ENCODE peak calls at places on chromosomes 13 and 19, in nine cellular contexts. One of them, this sample, is unnamed.

GRCh38 chr13:42649761-42650289 is 75.9 kb downstream of the TNFSF11 start:
- DNase-seq in mucosa of descending colon: no peak
- DNase-seq in tibial artery: no peak
- DNase-seq in CD4-positive, alpha-beta T cell: no peak
- DNase-seq in progenitor cell of endocrine pancreas: no peak
- DNase-seq in adrenal gland: no peak
- DNase-seq in cardiac fibroblast: no peak
- DNase-seq in omental fat pad: no peak
- DNase-seq in AG09319: no peak
- DNase-seq in this sample: no peak

GRCh38 chr13:112873851-112874750 is 94.9 kb upstream of the MCF2L start:
- DNase-seq in CD4-positive, alpha-beta T cell: peak
- DNase-seq in adrenal gland: peak
- DNase-seq in progenitor cell of endocrine pancreas: peak
- DNase-seq in cardiac fibroblast: peak
- DNase-seq in tibial artery: peak
- DNase-seq in omental fat pad: peak
- DNase-seq in mucosa of descending colon: peak
- DNase-seq in AG09319: peak
- DNase-seq in this sample: peak

GRCh38 chr13:110652231-110652730 is 36.9 kb downstream of the NAXD start:
- DNase-seq in omental fat pad: no peak
- DNase-seq in CD4-positive, alpha-beta T cell: no peak
- DNase-seq in AG09319: no peak
- DNase-seq in adrenal gland: no peak
- DNase-seq in tibial artery: no peak
- DNase-seq in mucosa of descending colon: no peak
- DNase-seq in progenitor cell of endocrine pancreas: no peak
- DNase-seq in cardiac fibroblast: no peak
- DNase-seq in this sample: no peak

GRCh38 chr19:53959176-53959757 is 3.5 kb upstream of the CACNG8 start:
- DNase-seq in omental fat pad: no peak
- DNase-seq in adrenal gland: no peak
- DNase-seq in cardiac fibroblast: no peak
- DNase-seq in AG09319: no peak
- DNase-seq in CD4-positive, alpha-beta T cell: no peak
- DNase-seq in tibial artery: no peak
- DNase-seq in mucosa of descending colon: no peak
- DNase-seq in progenitor cell of endocrine pancreas: no peak
- DNase-seq in this sample: no peak

GRCh38 chr19:50969413-50969760 is at the start of gene KLK6:
- DNase-seq in cardiac fibroblast: no peak
- DNase-seq in adrenal gland: no peak
- DNase-seq in CD4-positive, alpha-beta T cell: no peak
- DNase-seq in progenitor cell of endocrine pancreas: no peak
- DNase-seq in AG09319: no peak
- DNase-seq in tibial artery: no peak
- DNase-seq in mucosa of descending colon: no peak
- DNase-seq in omental fat pad: no peak
- DNase-seq in this sample: no peak

GRCh38 chr13:113017506-113018215 is 48.6 kb downstream of the MCF2L start:
- DNase-seq in cardiac fibroblast: no peak
- DNase-seq in mucosa of descending colon: no peak
- DNase-seq in omental fat pad: no peak
- DNase-seq in CD4-positive, alpha-beta T cell: no peak
- DNase-seq in progenitor cell of endocrine pancreas: no peak
- DNase-seq in AG09319: no peak
- DNase-seq in adrenal gland: no peak
- DNase-seq in tibial artery: no peak
- DNase-seq in this sample: no peak

GRCh38 chr19:45297674-45298073 is 25.0 kb downstream of the CKM start:
- DNase-seq in CD4-positive, alpha-beta T cell: no peak
- DNase-seq in tibial artery: no peak
- DNase-seq in progenitor cell of endocrine pancreas: no peak
- DNase-seq in adrenal gland: no peak
- DNase-seq in cardiac fibroblast: no peak
- DNase-seq in AG09319: no peak
- DNase-seq in mucosa of descending colon: no peak
- DNase-seq in omental fat pad: no peak
- DNase-seq in this sample: no peak

GRCh38 chr19:41795031-41795461 is 1.3 kb upstream of the CEACAM3 start:
- DNase-seq in cardiac fibroblast: peak
- DNase-seq in omental fat pad: no peak
- DNase-seq in progenitor cell of endocrine pancreas: peak
- DNase-seq in CD4-positive, alpha-beta T cell: peak
- DNase-seq in tibial artery: peak
- DNase-seq in mucosa of descending colon: peak
- DNase-seq in adrenal gland: no peak
- DNase-seq in AG09319: no peak
- DNase-seq in this sample: peak

GRCh38 chr19:46210634-46211033 is 18.9 kb upstream of the IGFL1 start:
- DNase-seq in mucosa of descending colon: no peak
- DNase-seq in omental fat pad: no peak
- DNase-seq in adrenal gland: no peak
- DNase-seq in CD4-positive, alpha-beta T cell: no peak
- DNase-seq in tibial artery: no peak
- DNase-seq in progenitor cell of endocrine pancreas: no peak
- DNase-seq in cardiac fibroblast: no peak
- DNase-seq in AG09319: no peak
- DNase-seq in this sample: no peak

GRCh38 chr13:47459512-47459911 is 541.6 kb downstream of the SUCLA2 start:
- DNase-seq in adrenal gland: no peak
- DNase-seq in tibial artery: no peak
- DNase-seq in progenitor cell of endocrine pancreas: no peak
- DNase-seq in AG09319: no peak
- DNase-seq in CD4-positive, alpha-beta T cell: no peak
- DNase-seq in mucosa of descending colon: no peak
- DNase-seq in omental fat pad: no peak
- DNase-seq in cardiac fibroblast: peak
- DNase-seq in this sample: no peak

GRCh38 chr19:54518844-54519243 is 16.2 kb downstream of the LAIR2 start:
- DNase-seq in tibial artery: no peak
- DNase-seq in progenitor cell of endocrine pancreas: no peak
- DNase-seq in adrenal gland: no peak
- DNase-seq in omental fat pad: no peak
- DNase-seq in cardiac fibroblast: peak
- DNase-seq in AG09319: no peak
- DNase-seq in CD4-positive, alpha-beta T cell: no peak
- DNase-seq in mucosa of descending colon: no peak
- DNase-seq in this sample: no peak

GRCh38 chr13:94761407-94761806 is 49.1 kb upstream of the SOX21 start:
- DNase-seq in AG09319: no peak
- DNase-seq in progenitor cell of endocrine pancreas: no peak
- DNase-seq in cardiac fibroblast: no peak
- DNase-seq in mucosa of descending colon: no peak
- DNase-seq in omental fat pad: no peak
- DNase-seq in adrenal gland: no peak
- DNase-seq in CD4-positive, alpha-beta T cell: no peak
- DNase-seq in tibial artery: no peak
- DNase-seq in this sample: no peak

GRCh38 chr13:111484959-111485358 is 164.5 kb downstream of the TEX29 start:
- DNase-seq in mucosa of descending colon: no peak
- DNase-seq in progenitor cell of endocrine pancreas: no peak
- DNase-seq in AG09319: no peak
- DNase-seq in cardiac fibroblast: no peak
- DNase-seq in CD4-positive, alpha-beta T cell: no peak
- DNase-seq in adrenal gland: no peak
- DNase-seq in omental fat pad: no peak
- DNase-seq in tibial artery: no peak
- DNase-seq in this sample: no peak

GRCh38 chr13:24718192-24718965 is 38.2 kb downstream of the ATP12A start:
- DNase-seq in AG09319: no peak
- DNase-seq in progenitor cell of endocrine pancreas: no peak
- DNase-seq in omental fat pad: no peak
- DNase-seq in cardiac fibroblast: no peak
- DNase-seq in CD4-positive, alpha-beta T cell: no peak
- DNase-seq in adrenal gland: no peak
- DNase-seq in tibial artery: no peak
- DNase-seq in mucosa of descending colon: no peak
- DNase-seq in this sample: no peak

GRCh38 chr13:64074989-64075474 is 2659.4 kb upstream of the PCDH20 start:
- DNase-seq in cardiac fibroblast: no peak
- DNase-seq in progenitor cell of endocrine pancreas: no peak
- DNase-seq in adrenal gland: no peak
- DNase-seq in mucosa of descending colon: no peak
- DNase-seq in CD4-positive, alpha-beta T cell: no peak
- DNase-seq in AG09319: no peak
- DNase-seq in tibial artery: no peak
- DNase-seq in omental fat pad: no peak
- DNase-seq in this sample: no peak

GRCh38 chr13:44412341-44412935 is 38.8 kb downstream of the SERP2 start:
- DNase-seq in AG09319: no peak
- DNase-seq in omental fat pad: no peak
- DNase-seq in mucosa of descending colon: no peak
- DNase-seq in adrenal gland: no peak
- DNase-seq in tibial artery: no peak
- DNase-seq in progenitor cell of endocrine pancreas: no peak
- DNase-seq in cardiac fibroblast: no peak
- DNase-seq in CD4-positive, alpha-beta T cell: no peak
- DNase-seq in this sample: no peak

GRCh38 chr13:112785419-112785856 is 95.6 kb downstream of the ATP11A start:
- DNase-seq in CD4-positive, alpha-beta T cell: no peak
- DNase-seq in AG09319: no peak
- DNase-seq in mucosa of descending colon: no peak
- DNase-seq in cardiac fibroblast: no peak
- DNase-seq in tibial artery: no peak
- DNase-seq in adrenal gland: no peak
- DNase-seq in omental fat pad: no peak
- DNase-seq in progenitor cell of endocrine pancreas: no peak
- DNase-seq in this sample: no peak

GRCh38 chr19:418761-419632 is 10.1 kb upstream of the C2CD4C start:
- DNase-seq in AG09319: no peak
- DNase-seq in CD4-positive, alpha-beta T cell: no peak
- DNase-seq in mucosa of descending colon: no peak
- DNase-seq in omental fat pad: no peak
- DNase-seq in cardiac fibroblast: no peak
- DNase-seq in adrenal gland: no peak
- DNase-seq in tibial artery: no peak
- DNase-seq in progenitor cell of endocrine pancreas: no peak
- DNase-seq in this sample: no peak

GRCh38 chr19:7497292-7497691 is 8.5 kb upstream of the PEX11G start:
- DNase-seq in tibial artery: no peak
- DNase-seq in mucosa of descending colon: no peak
- DNase-seq in cardiac fibroblast: peak
- DNase-seq in omental fat pad: no peak
- DNase-seq in adrenal gland: no peak
- DNase-seq in CD4-positive, alpha-beta T cell: no peak
- DNase-seq in progenitor cell of endocrine pancreas: no peak
- DNase-seq in AG09319: no peak
- DNase-seq in this sample: peak

GRCh38 chr13:50015263-50015662 is at the start of gene KCNRG:
- DNase-seq in adrenal gland: no peak
- DNase-seq in tibial artery: no peak
- DNase-seq in omental fat pad: no peak
- DNase-seq in progenitor cell of endocrine pancreas: no peak
- DNase-seq in CD4-positive, alpha-beta T cell: no peak
- DNase-seq in AG09319: no peak
- DNase-seq in mucosa of descending colon: no peak
- DNase-seq in cardiac fibroblast: peak
- DNase-seq in this sample: no peak

GRCh38 chr19:43622956-43623355 is 3.5 kb upstream of the ZNF428 start:
- DNase-seq in progenitor cell of endocrine pancreas: no peak
- DNase-seq in mucosa of descending colon: no peak
- DNase-seq in CD4-positive, alpha-beta T cell: no peak
- DNase-seq in adrenal gland: no peak
- DNase-seq in omental fat pad: no peak
- DNase-seq in AG09319: no peak
- DNase-seq in cardiac fibroblast: no peak
- DNase-seq in tibial artery: no peak
- DNase-seq in this sample: no peak
- TF ChIP-seq CTCF in progenitor cell of endocrine pancreas: no peak
- TF ChIP-seq CTCF in mucosa of descending colon: no peak
- TF ChIP-seq CTCF in CD4-positive, alpha-beta T cell: no peak
- TF ChIP-seq CTCF in adrenal gland: no peak
- TF ChIP-seq CTCF in omental fat pad: no peak
- TF ChIP-seq CTCF in AG09319: no peak
- TF ChIP-seq CTCF in cardiac fibroblast: no peak
- TF ChIP-seq CTCF in tibial artery: no peak
- TF ChIP-seq CTCF in this sample: no peak

GRCh38 chr13:104204177-104204576 is 1138.0 kb upstream of the SLC10A2 start:
- DNase-seq in progenitor cell of endocrine pancreas: no peak
- DNase-seq in cardiac fibroblast: no peak
- DNase-seq in omental fat pad: no peak
- DNase-seq in mucosa of descending colon: no peak
- DNase-seq in CD4-positive, alpha-beta T cell: no peak
- DNase-seq in adrenal gland: no peak
- DNase-seq in tibial artery: no peak
- DNase-seq in AG09319: no peak
- DNase-seq in this sample: no peak
- TF ChIP-seq CTCF in progenitor cell of endocrine pancreas: no peak
- TF ChIP-seq CTCF in cardiac fibroblast: no peak
- TF ChIP-seq CTCF in omental fat pad: no peak
- TF ChIP-seq CTCF in mucosa of descending colon: no peak
- TF ChIP-seq CTCF in CD4-positive, alpha-beta T cell: no peak
- TF ChIP-seq CTCF in adrenal gland: no peak
- TF ChIP-seq CTCF in tibial artery: no peak
- TF ChIP-seq CTCF in AG09319: no peak
- TF ChIP-seq CTCF in this sample: no peak

DNA sequence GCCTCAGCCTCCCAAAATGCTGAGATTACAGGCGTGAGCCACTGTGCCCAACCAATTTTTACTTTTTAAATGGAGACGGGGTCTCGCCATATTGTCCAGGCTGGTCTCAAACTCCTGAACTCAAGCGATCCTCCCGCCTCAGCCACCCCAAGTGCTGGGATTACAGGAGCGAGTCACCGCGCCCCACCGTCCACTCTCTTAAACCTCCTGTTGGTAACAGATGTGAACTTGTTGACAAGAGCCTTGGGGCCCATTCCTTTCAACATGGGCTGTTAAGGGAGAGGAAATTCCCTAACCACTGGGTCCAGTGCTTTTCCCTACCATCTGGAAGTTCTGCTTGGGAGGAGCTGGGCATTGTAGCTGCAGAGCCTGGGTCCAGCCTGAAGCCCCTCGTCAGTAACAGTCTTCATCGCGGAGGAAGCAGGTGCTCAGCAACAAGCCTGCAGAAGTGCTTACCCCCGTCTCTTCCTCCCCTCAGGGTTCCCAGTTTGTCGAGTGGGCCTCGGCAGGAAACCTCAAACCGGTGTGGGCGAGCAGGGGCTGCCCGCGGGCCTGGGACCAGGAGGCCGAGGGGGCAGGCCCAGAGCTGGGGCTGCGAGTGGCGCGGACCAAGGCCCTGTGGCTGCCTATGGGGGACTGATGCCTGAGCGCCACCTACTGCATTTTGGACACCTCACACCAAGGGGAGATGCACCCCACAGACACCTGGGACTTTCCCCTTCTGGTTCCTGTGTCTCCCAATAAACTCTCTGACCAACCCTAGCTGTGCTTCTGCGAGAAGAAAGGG is 4.0 kb upstream of the FLT3LG start:
- DNase-seq in AG09319: no peak
- DNase-seq in adrenal gland: no peak
- DNase-seq in mucosa of descending colon: peak
- DNase-seq in cardiac fibroblast: no peak
- DNase-seq in tibial artery: no peak
- DNase-seq in progenitor cell of endocrine pancreas: no peak
- DNase-seq in CD4-positive, alpha-beta T cell: peak
- DNase-seq in omental fat pad: no peak
- DNase-seq in this sample: no peak
- TF ChIP-seq CTCF in AG09319: peak
- TF ChIP-seq CTCF in adrenal gland: no peak
- TF ChIP-seq CTCF in mucosa of descending colon: peak
- TF ChIP-seq CTCF in cardiac fibroblast: peak
- TF ChIP-seq CTCF in tibial artery: no peak
- TF ChIP-seq CTCF in progenitor cell of endocrine pancreas: no peak
- TF ChIP-seq CTCF in CD4-positive, alpha-beta T cell: peak
- TF ChIP-seq CTCF in omental fat pad: no peak
- TF ChIP-seq CTCF in this sample: no peak

GRCh38 chr13:77124423-77124822 is 97.5 kb upstream of the FBXL3 start:
- DNase-seq in cardiac fibroblast: peak
- DNase-seq in adrenal gland: no peak
- DNase-seq in progenitor cell of endocrine pancreas: no peak
- DNase-seq in omental fat pad: no peak
- DNase-seq in AG09319: no peak
- DNase-seq in CD4-positive, alpha-beta T cell: no peak
- DNase-seq in mucosa of descending colon: no peak
- DNase-seq in tibial artery: no peak
- DNase-seq in this sample: no peak
- TF ChIP-seq CTCF in cardiac fibroblast: no peak
- TF ChIP-seq CTCF in adrenal gland: no peak
- TF ChIP-seq CTCF in progenitor cell of endocrine pancreas: no peak
- TF ChIP-seq CTCF in omental fat pad: no peak
- TF ChIP-seq CTCF in AG09319: no peak
- TF ChIP-seq CTCF in CD4-positive, alpha-beta T cell: no peak
- TF ChIP-seq CTCF in mucosa of descending colon: no peak
- TF ChIP-seq CTCF in tibial artery: no peak
- TF ChIP-seq CTCF in this sample: no peak

This sample was measured in endothelial cell.